ENCODE peak calls at places on chromosomes 12 and 14, in seven cellular contexts. J is epithelial cell of proximal tubule; H is suprapubic skin; B is mucosa of descending colon; O is naive thymus-derived CD8-positive, alpha-beta T cell; M is stimulated activated CD4-positive, alpha-beta T cell treated with anti-CD3 and anti-CD28 coated beads, Interleukin-1b, Interleukin-23, amount 100 ng/mL, for 24 hours; P is BE2C. L is an unnamed sample.

GRCh38 chr12:91887957-91888356 is 257.7 kb downstream of the BTG1 start:
- DNase-seq in J (no peak), H (no peak), B (no peak), O (no peak), M (no peak), P (no peak), L (no peak)

GRCh38 chr12:107277850-107278249 is 184.5 kb upstream of the CRY1 start:
- DNase-seq in J (no peak), H (no peak), B (no peak), O (no peak), M (no peak), P (no peak), L (no peak)

GRCh38 chr14:96588410-96589249 is 86.4 kb downstream of the PAPOLA start:
- DNase-seq in J (no peak), H (peak; percentile 59), B (no peak), O (no peak), M (no peak), P (no peak), L (no peak)

GRCh38 chr12:212383-212798 is 1.6 kb downstream of the SLC6A12 start:
- DNase-seq in J (no peak), H (no peak), B (no peak), O (no peak), M (no peak), P (no peak), L (no peak)

GRCh38 chr14:87725318-87725717 is 267.7 kb downstream of the GALC start:
- DNase-seq in J (no peak), H (no peak), B (no peak), O (no peak), M (no peak), P (no peak), L (no peak)

GRCh38 chr12:107395817-107396216 is 289.8 kb upstream of the PWP1 start:
- DNase-seq in J (no peak), H (no peak), B (no peak), O (no peak), M (no peak), P (no peak), L (no peak)

GRCh38 chr12:121442028-121442948 is 42.4 kb downstream of the RNF34 start:
- DNase-seq in J (no peak), H (no peak), B (no peak), O (no peak), M (no peak), P (no peak), L (no peak)

GRCh38 chr12:2979806-2980205 is 20.6 kb downstream of the TEAD4 start:
- DNase-seq in J (no peak), H (no peak), B (no peak), O (no peak), M (no peak), P (no peak), L (no peak)

GRCh38 chr12:124445121-124445718 is 122.2 kb downstream of the NCOR2 start:
- DNase-seq in J (no peak), H (no peak), B (no peak), O (no peak), M (no peak), P (peak; percentile 86), L (no peak)

GRCh38 chr12:127133675-127134335 is 1133.2 kb upstream of the TMEM132C start:
- DNase-seq in J (no peak), H (no peak), B (peak; percentile 31), O (no peak), M (no peak), P (no peak), L (no peak)

GRCh38 chr14:61188196-61188595 is 92.9 kb downstream of the TMEM30B start:
- DNase-seq in J (no peak), H (no peak), B (no peak), O (no peak), M (no peak), P (no peak), L (no peak)

GRCh38 chr12:117342682-117343081 is 18.7 kb downstream of the NOS1 start:
- DNase-seq in J (no peak), H (no peak), B (no peak), O (no peak), M (no peak), P (no peak), L (no peak)

GRCh38 chr14:20460458-20461229 is 590 bp downstream of the PIP4P1 start:
- DNase-seq in J (no peak), H (no peak), B (peak; percentile 86), O (peak; percentile 17), M (no peak), P (peak; percentile 19), L (peak; percentile 44)

GRCh38 chr14:55951366-55952206 is 166.6 kb upstream of the PELI2 start:
- DNase-seq in J (no peak), H (no peak), B (no peak), O (no peak), M (no peak), P (no peak), L (no peak)

GRCh38 chr14:69547701-69548348 is 26.8 kb downstream of the CCDC177 start:
- DNase-seq in J (no peak), H (no peak), B (no peak), O (no peak), M (no peak), P (peak; percentile 66), L (no peak)

GRCh38 chr14:74882103-74882920 is 596 bp downstream of the DLST start:
- DNase-seq in J (no peak), H (peak; percentile 89), B (peak; percentile 76), O (peak; percentile 62), M (peak; percentile 37), P (peak; percentile 30), L (peak; percentile 47)